ENCODE peak calls at places on chromosomes 4 and X, in four cellular contexts. One of them, this sample, is unnamed.
A peak's percentile ranks its signal among the peaks of the same experiment; 100 is the strongest.

GRCh38 chrX:13937370-13938052 is 92.2 kb downstream of the GEMIN8 start:
- DNase-seq in thoracic aorta: no peak
- DNase-seq in PC-3: no peak
- DNase-seq in left lung: no peak
- DNase-seq in this sample: no peak

GRCh38 chrX:86154586-86154985 is 6.3 kb downstream of the DACH2 start:
- DNase-seq in PC-3: no peak
- DNase-seq in thoracic aorta: no peak
- DNase-seq in left lung: no peak
- DNase-seq in this sample: no peak

GRCh38 chr4:106048250-106048931 is 153.1 kb downstream of the NPNT start:
- DNase-seq in left lung: no peak
- DNase-seq in PC-3: no peak
- DNase-seq in thoracic aorta: no peak
- DNase-seq in this sample: no peak

GRCh38 chrX:43731086-43731485 is 75.0 kb downstream of the MAOA start:
- DNase-seq in left lung: no peak
- DNase-seq in thoracic aorta: no peak
- DNase-seq in PC-3: no peak
- DNase-seq in this sample: no peak

GRCh38 chrX:154308108-154308946 is 12.7 kb downstream of the TKTL1 start:
- DNase-seq in thoracic aorta: peak; percentile 7
- DNase-seq in left lung: peak; percentile 49
- DNase-seq in PC-3: peak; percentile 73
- DNase-seq in this sample: peak; percentile 44

GRCh38 chr4:167129146-167129545 is 105.1 kb downstream of the SPOCK3 start:
- DNase-seq in PC-3: no peak
- DNase-seq in thoracic aorta: no peak
- DNase-seq in left lung: no peak
- DNase-seq in this sample: no peak

GRCh38 chr4:169009281-169010124 is 552 bp downstream of the CBR4 start:
- DNase-seq in left lung: peak; percentile 77
- DNase-seq in PC-3: peak; percentile 67
- DNase-seq in thoracic aorta: peak; percentile 3
- DNase-seq in this sample: peak; percentile 56

GRCh38 chr4:152073738-152074137 is 312.9 kb upstream of the GATB start:
- DNase-seq in left lung: peak; percentile 81
- DNase-seq in thoracic aorta: no peak
- DNase-seq in PC-3: no peak
- DNase-seq in this sample: no peak

GRCh38 chr4:180840142-180840541 is 1403.1 kb upstream of the TENM3 start:
- DNase-seq in thoracic aorta: no peak
- DNase-seq in PC-3: no peak
- DNase-seq in left lung: no peak
- DNase-seq in this sample: no peak

GRCh38 chr4:149194061-149194460 is 621.6 kb downstream of the IQCM start:
- DNase-seq in left lung: no peak
- DNase-seq in PC-3: no peak
- DNase-seq in thoracic aorta: no peak
- DNase-seq in this sample: no peak

GRCh38 chr4:161714022-161714751 is 449.6 kb downstream of the FSTL5 start:
- DNase-seq in PC-3: peak; percentile 77
- DNase-seq in left lung: no peak
- DNase-seq in thoracic aorta: no peak
- DNase-seq in this sample: no peak

GRCh38 chr4:79551555-79551954 is 143.5 kb upstream of the GK2 start:
- DNase-seq in PC-3: no peak
- DNase-seq in left lung: no peak
- DNase-seq in thoracic aorta: no peak
- DNase-seq in this sample: no peak

GRCh38 chrX:9240956-9241355 is 207.0 kb upstream of the FAM9B start:
- DNase-seq in left lung: no peak
- DNase-seq in PC-3: no peak
- DNase-seq in thoracic aorta: no peak
- DNase-seq in this sample: no peak

GRCh38 chrX:128287693-128288092 is 235.5 kb upstream of the ACTRT1 start:
- DNase-seq in PC-3: peak; percentile 20
- DNase-seq in left lung: no peak
- DNase-seq in thoracic aorta: no peak
- DNase-seq in this sample: no peak

GRCh38 chr4:87465739-87466366 is 43.5 kb downstream of the NUDT9 start:
- DNase-seq in thoracic aorta: no peak
- DNase-seq in PC-3: peak; percentile 64
- DNase-seq in left lung: no peak
- DNase-seq in this sample: no peak

GRCh38 chrX:49767231-49767630 is 61.9 kb upstream of the PAGE4 start:
- DNase-seq in thoracic aorta: no peak
- DNase-seq in left lung: no peak
- DNase-seq in PC-3: no peak
- DNase-seq in this sample: peak; percentile 5

GRCh38 chrX:70481871-70482270 is 37.2 kb downstream of the DLG3 start:
- DNase-seq in thoracic aorta: no peak
- DNase-seq in PC-3: no peak
- DNase-seq in left lung: no peak
- DNase-seq in this sample: no peak

GRCh38 chr4:76067652-76068286 is 6.7 kb upstream of the ART3 start:
- DNase-seq in PC-3: peak; percentile 80
- DNase-seq in thoracic aorta: peak; percentile 26
- DNase-seq in left lung: peak; percentile 51
- DNase-seq in this sample: peak; percentile 56

GRCh38 chr4:94635172-94635571 is 122.6 kb upstream of the BMPR1B start:
- DNase-seq in thoracic aorta: no peak
- DNase-seq in PC-3: peak; percentile 16
- DNase-seq in left lung: no peak
- DNase-seq in this sample: no peak

GRCh38 chrX:110003167-110004156 is 548 bp downstream of the TMEM164 start:
- DNase-seq in PC-3: no peak
- DNase-seq in left lung: no peak
- DNase-seq in thoracic aorta: no peak
- DNase-seq in this sample: no peak

GRCh38 chr4:153234923-153235322 is 30.7 kb downstream of the TRIM2 start:
- DNase-seq in left lung: no peak
- DNase-seq in thoracic aorta: no peak
- DNase-seq in PC-3: peak; percentile 46
- DNase-seq in this sample: no peak

GRCh38 chrX:57669961-57670360 is 10.1 kb downstream of the NLRP2B start:
- DNase-seq in thoracic aorta: no peak
- DNase-seq in left lung: no peak
- DNase-seq in PC-3: no peak
- DNase-seq in this sample: no peak

GRCh38 chr4:1578301-1578781 is 105.8 kb downstream of the FAM53A start:
- DNase-seq in PC-3: no peak
- DNase-seq in left lung: no peak
- DNase-seq in thoracic aorta: no peak
- DNase-seq in this sample: no peak

GRCh38 chrX:12032082-12032481 is 106.2 kb upstream of the FRMPD4 start:
- DNase-seq in left lung: no peak
- DNase-seq in PC-3: no peak
- DNase-seq in thoracic aorta: no peak
- DNase-seq in this sample: no peak

GRCh38 chrX:88977835-88978234 is 230.8 kb downstream of the CPXCR1 start:
- DNase-seq in PC-3: no peak
- DNase-seq in left lung: no peak
- DNase-seq in thoracic aorta: no peak
- DNase-seq in this sample: no peak

GRCh38 chr4:16513876-16514275 is 287.6 kb upstream of the TAPT1 start:
- DNase-seq in PC-3: no peak
- DNase-seq in left lung: no peak
- DNase-seq in thoracic aorta: no peak
- DNase-seq in this sample: no peak

GRCh38 chr4:39304651-39305050 is 61.5 kb downstream of the RFC1 start:
- DNase-seq in left lung: no peak
- DNase-seq in thoracic aorta: no peak
- DNase-seq in PC-3: no peak
- DNase-seq in this sample: no peak

GRCh38 chr4:39305902-39306677 is 60.1 kb downstream of the RFC1 start:
- DNase-seq in left lung: no peak
- DNase-seq in thoracic aorta: no peak
- DNase-seq in PC-3: no peak
- DNase-seq in this sample: no peak

GRCh38 chr4:39312821-39313220 is 53.3 kb downstream of the RFC1 start:
- DNase-seq in PC-3: no peak
- DNase-seq in left lung: no peak
- DNase-seq in thoracic aorta: no peak
- DNase-seq in this sample: no peak

GRCh38 chr4:39303871-39304270 is 62.3 kb downstream of the RFC1 start:
- DNase-seq in left lung: no peak
- DNase-seq in PC-3: no peak
- DNase-seq in thoracic aorta: no peak
- DNase-seq in this sample: no peak

GRCh38 chr4:39308576-39308975 is 57.6 kb downstream of the RFC1 start:
- DNase-seq in left lung: no peak
- DNase-seq in PC-3: no peak
- DNase-seq in thoracic aorta: no peak
- DNase-seq in this sample: no peak
- H3K36me3 ChIP-seq in left lung: no peaks in the 10 kb centered on the region
- H3K36me3 ChIP-seq in PC-3: peaks cover 42% of the 10 kb centered on the region
- H3K36me3 ChIP-seq in thoracic aorta: peaks cover 17% of the 10 kb centered on the region
- H3K36me3 ChIP-seq in this sample: peaks cover 88% of the 10 kb centered on the region

DNA sequence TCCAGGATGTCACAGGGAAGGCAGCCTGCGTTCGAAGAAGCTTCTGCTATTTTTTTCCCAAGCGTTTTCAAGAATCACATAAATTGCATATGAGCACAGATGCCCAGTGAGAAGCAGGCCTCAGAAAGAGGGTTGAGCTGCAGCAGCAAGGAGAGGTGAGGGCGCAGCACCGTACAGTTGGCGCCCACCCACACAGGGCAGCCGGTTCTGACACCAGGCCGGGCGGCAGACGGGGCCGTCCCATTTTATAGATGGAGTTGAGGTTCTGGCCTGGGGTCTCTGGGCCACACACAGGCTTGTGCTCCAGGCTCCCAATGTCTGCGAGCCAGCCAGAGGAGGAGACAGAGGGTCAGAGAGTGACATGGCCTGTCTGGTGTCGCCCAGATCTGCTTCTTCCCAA is 22.8 kb downstream of the CPZ start:
- DNase-seq in thoracic aorta: no peak
- DNase-seq in PC-3: no peak
- DNase-seq in left lung: no peak
- DNase-seq in this sample: no peak
- H3K9me3 ChIP-seq in thoracic aorta: no peaks in the 10 kb centered on the region
- H3K9me3 ChIP-seq in PC-3: no peaks in the 10 kb centered on the region
- H3K9me3 ChIP-seq in left lung: no peaks in the 10 kb centered on the region
- H3K9me3 ChIP-seq in this sample: no peaks in the 10 kb centered on the region

GRCh38 chrX:96835660-96836289 is 47.9 kb upstream of the RPA4 start:
- DNase-seq in thoracic aorta: no peak
- DNase-seq in left lung: no peak
- DNase-seq in PC-3: no peak
- DNase-seq in this sample: no peak

GRCh38 chrX:96841325-96841724 is 42.4 kb upstream of the RPA4 start:
- DNase-seq in PC-3: no peak
- DNase-seq in thoracic aorta: no peak
- DNase-seq in left lung: no peak
- DNase-seq in this sample: no peak

GRCh38 chrX:96833333-96833732 is 50.4 kb upstream of the RPA4 start:
- DNase-seq in left lung: no peak
- DNase-seq in PC-3: no peak
- DNase-seq in thoracic aorta: no peak
- DNase-seq in this sample: no peak

GRCh38 chrX:96834137-96834536 is 49.6 kb upstream of the RPA4 start:
- DNase-seq in PC-3: no peak
- DNase-seq in left lung: no peak
- DNase-seq in thoracic aorta: no peak
- DNase-seq in this sample: no peak

DNA sequence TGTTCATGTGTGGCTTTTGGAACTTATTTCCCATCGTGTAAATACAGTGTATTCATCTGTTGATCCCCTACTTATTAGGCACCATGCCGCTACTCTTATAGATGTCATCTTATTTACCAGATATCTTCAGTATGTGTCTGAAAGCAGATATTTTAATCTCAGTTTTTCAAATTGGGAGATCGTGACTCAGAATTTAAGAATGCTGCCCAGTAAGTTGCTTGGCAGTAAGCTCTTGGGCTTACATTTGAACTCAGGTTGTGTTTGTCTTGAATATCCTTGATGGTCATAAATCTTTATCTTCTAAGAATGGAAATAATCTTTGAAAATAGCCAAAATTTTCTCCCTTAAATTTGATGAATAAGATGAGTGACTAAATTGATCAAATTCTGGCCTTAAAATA is 45.9 kb upstream of the RPA4 start:
- DNase-seq in left lung: no peak
- DNase-seq in thoracic aorta: no peak
- DNase-seq in PC-3: peak; percentile 82
- DNase-seq in this sample: no peak
- H3K4me3 ChIP-seq in left lung: no peak overlapping the region
- H3K4me3 ChIP-seq in thoracic aorta: no peak overlapping the region
- H3K4me3 ChIP-seq in PC-3: no peak overlapping the region
- H3K4me3 ChIP-seq in this sample: no peak overlapping the region

GRCh38 chr4:48025005-48025404 is 8.4 kb downstream of the NIPAL1 start:
- DNase-seq in thoracic aorta: no peak
- DNase-seq in left lung: no peak
- DNase-seq in PC-3: no peak
- DNase-seq in this sample: no peak
- H3K36me3 ChIP-seq in thoracic aorta: no peaks in the 10 kb centered on the region
- H3K36me3 ChIP-seq in left lung: no peaks in the 10 kb centered on the region
- H3K36me3 ChIP-seq in PC-3: peaks cover 26% of the 10 kb centered on the region
- H3K36me3 ChIP-seq in this sample: no peaks in the 10 kb centered on the region

GRCh38 chr4:125085-125820 is 952 bp downstream of the ZNF718 start:
- DNase-seq in PC-3: peak; percentile 1
- DNase-seq in left lung: peak; percentile 52
- DNase-seq in thoracic aorta: no peak
- DNase-seq in this sample: no peak

GRCh38 chr4:121408-122084 is 2.8 kb upstream of the ZNF718 start:
- DNase-seq in thoracic aorta: no peak
- DNase-seq in left lung: no peak
- DNase-seq in PC-3: no peak
- DNase-seq in this sample: no peak

GRCh38 chr4:125833-126232 is 1.5 kb downstream of the ZNF718 start:
- DNase-seq in PC-3: no peak
- DNase-seq in thoracic aorta: no peak
- DNase-seq in left lung: no peak
- DNase-seq in this sample: no peak

GRCh38 chr4:120616-121015 is 3.7 kb upstream of the ZNF718 start:
- DNase-seq in PC-3: no peak
- DNase-seq in thoracic aorta: no peak
- DNase-seq in left lung: no peak
- DNase-seq in this sample: no peak

GRCh38 chr4:124275-125081 is at the start of gene ZNF718:
- DNase-seq in thoracic aorta: peak; percentile 85
- DNase-seq in left lung: peak; percentile 94
- DNase-seq in PC-3: peak; percentile 89
- DNase-seq in this sample: peak; percentile 89
- H3K9me3 ChIP-seq in thoracic aorta: peaks cover 16% of the 10 kb centered on the region
- H3K9me3 ChIP-seq in left lung: peaks cover 29% of the 10 kb centered on the region
- H3K9me3 ChIP-seq in PC-3: peaks cover 15% of the 10 kb centered on the region
- H3K9me3 ChIP-seq in this sample: no peaks in the 10 kb centered on the region

This sample was measured in tibial nerve.